ENCODE peak calls at places on chromosomes 6 and 20, in nine cellular contexts. H is tibial nerve, C is A549, U is suprapubic skin, Q is ovary, F is H1, N is HepG2, M is GM12878, V is stomach. L is an unnamed sample.

GRCh38 chr6:2245954-2246863 is 804 bp upstream of the GMDS start:
- DNase-seq in H (peak; percentile 43), C (peak; percentile 38), U (peak; percentile 76), Q (peak; percentile 63), F (no peak), N (peak; percentile 93), M (no peak), V (peak; percentile 93), L (peak; percentile 86)

GRCh38 chr6:130367767-130368166 is 1.9 kb downstream of the TMEM200A start:
- DNase-seq in H (no peak), C (no peak), U (no peak), Q (no peak), F (no peak), N (no peak), M (no peak), V (no peak), L (no peak)

GRCh38 chr20:50121858-50122271 is 8.9 kb upstream of the UBE2V1 start:
- DNase-seq in H (no peak), C (peak; percentile 68), U (peak; percentile 58), Q (peak; percentile 4), F (no peak), N (no peak), M (no peak), V (no peak), L (no peak)

GRCh38 chr6:128438311-128438916 is 82.0 kb downstream of the PTPRK start:
- DNase-seq in H (no peak), C (no peak), U (no peak), Q (peak; percentile 57), F (no peak), N (no peak), M (no peak), V (no peak), L (no peak)

GRCh38 chr6:53318429-53318828 is 30.3 kb downstream of the ELOVL5 start:
- DNase-seq in H (no peak), C (no peak), U (no peak), Q (no peak), F (no peak), N (no peak), M (no peak), V (no peak), L (no peak)

GRCh38 chr6:167915139-167915538 is 82.3 kb upstream of the KIF25 start:
- DNase-seq in H (no peak), C (no peak), U (no peak), Q (no peak), F (no peak), N (no peak), M (no peak), V (no peak), L (no peak)

GRCh38 chr6:109491207-109491938 is 8.4 kb upstream of the ZBTB24 start:
- DNase-seq in H (no peak), C (no peak), U (no peak), Q (no peak), F (no peak), N (no peak), M (no peak), V (no peak), L (no peak)

GRCh38 chr6:88870728-88871330 is 92.6 kb downstream of the RNGTT start:
- DNase-seq in H (peak; percentile 71), C (peak; percentile 3), U (no peak), Q (peak; percentile 22), F (no peak), N (peak; percentile 50), M (peak; percentile 39), V (no peak), L (no peak)

GRCh38 chr6:169362501-169363121 is 109.0 kb upstream of the THBS2 start:
- DNase-seq in H (no peak), C (no peak), U (no peak), Q (no peak), F (no peak), N (no peak), M (no peak), V (no peak), L (no peak)

GRCh38 chr6:97841763-97842162 is 558.7 kb upstream of the MMS22L start:
- DNase-seq in H (no peak), C (no peak), U (no peak), Q (no peak), F (no peak), N (no peak), M (no peak), V (no peak), L (no peak)

GRCh38 chr6:105322499-105323231 is 80.2 kb downstream of the PREP start:
- DNase-seq in H (no peak), C (no peak), U (no peak), Q (no peak), F (no peak), N (no peak), M (no peak), V (no peak), L (no peak)

GRCh38 chr20:38934530-38934929 is 8.3 kb downstream of the FAM83D start:
- DNase-seq in H (no peak), C (no peak), U (no peak), Q (no peak), F (no peak), N (no peak), M (no peak), V (no peak), L (no peak)

GRCh38 chr20:39874049-39874893 is 814.8 kb downstream of the MAFB start:
- DNase-seq in H (peak; percentile 77), C (peak; percentile 15), U (peak; percentile 81), Q (peak; percentile 49), F (peak; percentile 88), N (peak; percentile 55), M (peak; percentile 60), V (peak; percentile 57), L (peak; percentile 82)

GRCh38 chr6:161463061-161463460 is 189.2 kb upstream of the AGPAT4 start:
- DNase-seq in H (no peak), C (no peak), U (no peak), Q (no peak), F (no peak), N (no peak), M (no peak), V (no peak), L (no peak)

GRCh38 chr6:47690209-47690608 is 8.2 kb upstream of the ADGRF4 start:
- DNase-seq in H (no peak), C (no peak), U (no peak), Q (no peak), F (no peak), N (no peak), M (no peak), V (no peak), L (no peak)
- TF ChIP-seq EP300 in H (no peak), C (no peak), U (no peak), Q (no peak), F (no peak), N (no peak), M (no peak), V (no peak), L (no peak)

DNA sequence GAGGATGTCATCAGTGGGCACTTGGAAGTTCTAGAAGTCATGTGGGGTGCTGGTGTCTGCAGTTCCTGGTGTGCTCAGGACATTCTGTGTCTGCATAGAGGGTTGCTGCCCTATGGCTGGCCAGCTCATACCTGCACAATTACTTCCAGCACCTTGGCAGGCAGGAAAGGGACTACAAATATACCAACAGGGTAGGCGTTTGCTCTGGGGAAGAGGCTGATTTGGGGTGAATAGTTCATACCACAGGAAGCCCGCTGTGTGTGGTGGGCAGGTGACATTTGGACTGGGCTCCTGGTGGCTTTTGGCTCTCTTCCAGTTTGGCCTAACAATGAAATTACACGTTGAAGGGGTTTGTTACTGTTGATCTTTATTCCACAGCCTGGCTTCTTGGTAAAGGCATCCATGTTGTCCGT is 88.2 kb downstream of the RSPH3 start:
- DNase-seq in H (no peak), C (no peak), U (no peak), Q (no peak), F (no peak), N (no peak), M (peak; percentile 30), V (peak; percentile 37), L (no peak)
- TF ChIP-seq EP300 in H (no peak), C (no peak), U (no peak), Q (no peak), F (no peak), N (no peak), M (no peak), V (no peak), L (no peak)

GRCh38 chr6:131946992-131947955 is 3.9 kb downstream of the CCN2 start:
- DNase-seq in H (no peak), C (no peak), U (no peak), Q (no peak), F (no peak), N (peak; percentile 60), M (no peak), V (no peak), L (no peak)

GRCh38 chr6:131948221-131948661 is 2.9 kb downstream of the CCN2 start:
- DNase-seq in H (no peak), C (no peak), U (no peak), Q (no peak), F (no peak), N (peak; percentile 50), M (no peak), V (no peak), L (no peak)

GRCh38 chr6:131948692-131949614 is 2.2 kb downstream of the CCN2 start:
- DNase-seq in H (peak; percentile 36), C (no peak), U (peak; percentile 70), Q (peak; percentile 29), F (no peak), N (peak; percentile 67), M (no peak), V (no peak), L (peak; percentile 80)

GRCh38 chr6:131945971-131946370 is 5.2 kb downstream of the CCN2 start:
- DNase-seq in H (no peak), C (no peak), U (no peak), Q (no peak), F (no peak), N (no peak), M (no peak), V (no peak), L (no peak)

GRCh38 chr6:131946404-131946991 is 4.7 kb downstream of the CCN2 start:
- DNase-seq in H (no peak), C (no peak), U (no peak), Q (no peak), F (no peak), N (peak; percentile 50), M (no peak), V (no peak), L (no peak)
- TF ChIP-seq EP300 in H (no peak), C (no peak), U (no peak), Q (no peak), F (no peak), N (no peak), M (no peak), V (no peak), L (no peak)

GRCh38 chr6:44298864-44299263 is 14.3 kb downstream of the AARS2 start:
- DNase-seq in H (no peak), C (no peak), U (no peak), Q (no peak), F (no peak), N (no peak), M (no peak), V (no peak), L (no peak)

GRCh38 chr6:44300424-44300823 is 12.7 kb downstream of the AARS2 start:
- DNase-seq in H (no peak), C (no peak), U (no peak), Q (no peak), F (no peak), N (no peak), M (no peak), V (no peak), L (no peak)

GRCh38 chr6:44297063-44298038 is 15.8 kb downstream of the AARS2 start:
- DNase-seq in H (no peak), C (no peak), U (no peak), Q (peak; percentile 67), F (peak; percentile 87), N (no peak), M (no peak), V (peak; percentile 39), L (no peak)

GRCh38 chr6:44301106-44301505 is 12.0 kb downstream of the AARS2 start:
- DNase-seq in H (no peak), C (no peak), U (no peak), Q (no peak), F (no peak), N (no peak), M (no peak), V (no peak), L (no peak)

GRCh38 chr6:44298055-44298803 is 14.9 kb downstream of the AARS2 start:
- DNase-seq in H (no peak), C (no peak), U (no peak), Q (no peak), F (peak; percentile 57), N (no peak), M (no peak), V (no peak), L (no peak)
- TF ChIP-seq EP300 in H (no peak), C (no peak), U (no peak), Q (no peak), F (no peak), N (no peak), M (no peak), V (no peak), L (no peak)

L was measured in sigmoid colon.